ENCODE peak calls at places on chromosomes 13 and 19, in five cellular contexts. H, N, W, V and L are unnamed samples.

GRCh38 chr19:42088471-42089190 is 12.7 kb downstream of the ZNF574 start:
- DNase-seq in W (no peak), H (no peak), V (no peak), N (no peak), L (no peak)

GRCh38 chr13:36850790-36851438 is 31.9 kb downstream of the RFXAP start:
- DNase-seq in V (peak; percentile 23), W (peak; percentile 22), H (peak; percentile 82), N (no peak), L (no peak)

GRCh38 chr19:53992815-53993214 is 1.4 kb downstream of the CACNG6 start:
- DNase-seq in V (no peak), H (no peak), N (no peak), W (no peak), L (no peak)

GRCh38 chr13:103799028-103799427 is 732.8 kb upstream of the SLC10A2 start:
- DNase-seq in H (no peak), V (no peak), N (no peak), W (no peak), L (peak; percentile 54)

GRCh38 chr13:19664481-19665230 is 31.2 kb downstream of the MPHOSPH8 start:
- DNase-seq in W (no peak), N (no peak), V (no peak), H (no peak), L (no peak)

GRCh38 chr19:42274065-42274682 is 5.1 kb downstream of the CIC start:
- DNase-seq in N (no peak), H (no peak), W (no peak), V (no peak), L (no peak)

GRCh38 chr19:49231389-49231788 is 73.8 kb downstream of the TRPM4 start:
- DNase-seq in W (no peak), H (no peak), N (no peak), V (no peak), L (no peak)

GRCh38 chr19:51621178-51621577 is 9.0 kb downstream of the SIGLEC5 start:
- DNase-seq in H (no peak), N (no peak), V (no peak), W (no peak), L (no peak)

GRCh38 chr13:73268306-73268705 is 209.5 kb downstream of the KLF5 start:
- DNase-seq in N (no peak), H (no peak), V (no peak), W (no peak), L (no peak)

GRCh38 chr13:53137777-53138176 is 109.2 kb downstream of the OLFM4 start:
- DNase-seq in N (no peak), W (no peak), V (no peak), H (no peak), L (no peak)

GRCh38 chr19:2679439-2679838 is 23.1 kb downstream of the GNG7 start:
- DNase-seq in N (no peak), H (no peak), W (no peak), V (no peak), L (no peak)
- TF ChIP-seq JUND in N (no peak), H (no peak), W (no peak), V (no peak), L (no peak)

GRCh38 chr19:19447536-19448237 is 42.2 kb downstream of the GATAD2A start:
- DNase-seq in H (no peak), W (no peak), N (no peak), V (no peak), L (no peak)
- TF ChIP-seq JUND in H (no peak), W (no peak), N (no peak), V (no peak), L (no peak)

GRCh38 chr13:40503966-40504591 is 162.4 kb downstream of the FOXO1 start:
- DNase-seq in V (peak; percentile 99), H (no peak), N (no peak), W (no peak), L (peak; percentile 42)
- TF ChIP-seq JUND in V (peak; percentile 74), H (no peak), N (no peak), W (no peak), L (no peak)

DNA sequence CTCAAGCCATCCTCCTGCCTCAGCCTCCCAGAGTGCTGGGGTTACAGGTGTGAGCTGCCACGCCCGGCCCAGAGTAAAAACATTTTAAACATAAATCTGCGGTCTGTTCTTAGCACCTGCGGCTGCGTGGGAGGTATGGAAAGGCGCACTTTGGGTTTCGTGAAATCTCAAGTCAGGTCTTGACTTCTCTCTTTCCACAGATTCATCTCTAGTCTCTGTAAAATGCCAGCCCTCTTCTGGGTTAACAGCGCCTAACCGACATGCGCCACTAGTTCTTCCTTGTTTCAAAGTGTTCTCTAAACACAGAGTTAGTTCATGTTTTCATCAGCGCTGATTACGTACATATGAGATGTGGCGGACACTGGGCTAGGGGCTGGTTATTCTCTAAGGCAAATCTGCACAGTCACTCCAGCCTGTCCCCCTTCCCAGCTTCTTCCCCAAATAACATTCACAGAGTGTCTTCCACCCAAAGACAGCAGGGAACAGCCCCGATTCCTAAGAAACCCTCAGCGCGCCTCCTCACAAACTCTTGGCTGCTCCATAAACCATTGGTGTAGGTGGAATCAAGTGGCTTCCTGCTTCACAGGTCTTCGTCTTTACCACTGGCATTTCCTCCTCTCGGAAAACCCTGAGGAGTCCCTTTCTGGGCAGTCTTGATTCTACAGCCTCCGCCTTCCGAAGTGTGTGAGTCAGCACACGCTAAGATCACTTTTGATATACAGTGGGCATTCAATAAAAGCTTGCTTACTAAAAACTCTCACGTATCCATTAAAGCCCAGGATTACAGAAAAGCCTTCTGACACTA is 1.4 kb downstream of the PARP4 start:
- DNase-seq in V (peak; percentile 26), N (peak; percentile 65), H (no peak), W (peak; percentile 56), L (peak; percentile 25)
- TF ChIP-seq JUND in V (no peak), N (no peak), H (no peak), W (peak; percentile 3), L (no peak)